ENCODE peak calls at places on chromosome 5, in four cellular contexts. M is cardiac fibroblast, U is psoas muscle, R is foreskin fibroblast. Q is an unnamed sample.

GRCh38 chr5:127046343-127047072 is 16.1 kb upstream of the MARCHF3 start:
- DNase-seq in M (no peak), U (no peak), R (no peak), Q (no peak)

GRCh38 chr5:87393331-87393730 is 19.4 kb downstream of the CCNH start:
- DNase-seq in M (peak), U (no peak), R (peak), Q (no peak)

GRCh38 chr5:72818866-72819534 is 2.5 kb downstream of the TNPO1 start:
- DNase-seq in M (peak), U (peak), R (peak), Q (peak)

GRCh38 chr5:171207256-171207866 is 101.7 kb upstream of the TLX3 start:
- DNase-seq in M (peak), U (no peak), R (peak), Q (peak)

GRCh38 chr5:140391312-140391711 is 10.3 kb upstream of the ANKHD1 start:
- DNase-seq in M (peak), U (no peak), R (peak), Q (no peak)

GRCh38 chr5:88667187-88668141 is 215.5 kb downstream of the MEF2C start:
- DNase-seq in M (no peak), U (no peak), R (no peak), Q (no peak)

GRCh38 chr5:54969856-54970828 is 15.3 kb downstream of the ESM1 start:
- DNase-seq in M (no peak), U (no peak), R (peak), Q (no peak)

GRCh38 chr5:76210946-76211345 is 127.8 kb downstream of the SV2C start:
- DNase-seq in M (no peak), U (no peak), R (no peak), Q (no peak)

GRCh38 chr5:6446626-6447309 is 1.9 kb upstream of the UBE2QL1 start:
- DNase-seq in M (no peak), U (no peak), R (peak), Q (no peak)

GRCh38 chr5:141850183-141850768 is 27.9 kb downstream of the PCDH1 start:
- DNase-seq in M (peak), U (no peak), R (peak), Q (peak)

GRCh38 chr5:37571974-37572373 is 192.9 kb downstream of the WDR70 start:
- DNase-seq in M (no peak), U (no peak), R (no peak), Q (no peak)

GRCh38 chr5:32297181-32298055 is 15.3 kb downstream of the MTMR12 start:
- DNase-seq in M (no peak), U (no peak), R (no peak), Q (no peak)

GRCh38 chr5:137155621-137156020 is 343.5 kb downstream of the SPOCK1 start:
- DNase-seq in M (no peak), U (no peak), R (no peak), Q (no peak)

GRCh38 chr5:151596839-151597539 is 5.9 kb upstream of the FAT2 start:
- DNase-seq in M (no peak), U (no peak), R (no peak), Q (no peak)

GRCh38 chr5:174347183-174347582 is 301.7 kb downstream of the NSG2 start:
- DNase-seq in M (no peak), U (no peak), R (no peak), Q (no peak)

GRCh38 chr5:174340221-174340620 is 294.7 kb downstream of the NSG2 start:
- DNase-seq in M (peak), U (no peak), R (no peak), Q (no peak)

GRCh38 chr5:174342696-174343095 is 297.2 kb downstream of the NSG2 start:
- DNase-seq in M (no peak), U (no peak), R (no peak), Q (no peak)

GRCh38 chr5:174343826-174344225 is 298.3 kb downstream of the NSG2 start:
- DNase-seq in M (no peak), U (no peak), R (no peak), Q (no peak)

GRCh38 chr5:174344335-174344734 is 298.8 kb downstream of the NSG2 start:
- DNase-seq in M (no peak), U (no peak), R (no peak), Q (no peak)
- TF ChIP-seq CTCF in M (no peak), U (no peak), R (no peak), Q (no peak)

GRCh38 chr5:64678400-64678799 is 11.9 kb upstream of the SHISAL2B start:
- DNase-seq in M (no peak), U (no peak), R (no peak), Q (no peak)

GRCh38 chr5:64680289-64680688 is 10.0 kb upstream of the SHISAL2B start:
- DNase-seq in M (no peak), U (no peak), R (peak), Q (peak)

GRCh38 chr5:64682608-64683007 is 7.7 kb upstream of the SHISAL2B start:
- DNase-seq in M (no peak), U (no peak), R (no peak), Q (no peak)
- TF ChIP-seq CTCF in M (no peak), U (no peak), R (no peak), Q (no peak)

GRCh38 chr5:61357745-61358144 is 25.7 kb downstream of the ZSWIM6 start:
- DNase-seq in M (peak), U (no peak), R (peak), Q (peak)
- TF ChIP-seq CTCF in M (peak), U (peak), R (no peak), Q (peak)

GRCh38 chr5:169847519-169847918 is 132.8 kb downstream of the INSYN2B start:
- DNase-seq in M (no peak), U (no peak), R (no peak), Q (no peak)

GRCh38 chr5:169848792-169849191 is 131.5 kb downstream of the INSYN2B start:
- DNase-seq in M (no peak), U (no peak), R (no peak), Q (no peak)

GRCh38 chr5:169848271-169848670 is 132.0 kb downstream of the INSYN2B start:
- DNase-seq in M (no peak), U (no peak), R (no peak), Q (no peak)

GRCh38 chr5:169850407-169850806 is 129.9 kb downstream of the INSYN2B start:
- DNase-seq in M (no peak), U (no peak), R (no peak), Q (peak)
- TF ChIP-seq CTCF in M (peak), U (no peak), R (no peak), Q (peak)

DNA sequence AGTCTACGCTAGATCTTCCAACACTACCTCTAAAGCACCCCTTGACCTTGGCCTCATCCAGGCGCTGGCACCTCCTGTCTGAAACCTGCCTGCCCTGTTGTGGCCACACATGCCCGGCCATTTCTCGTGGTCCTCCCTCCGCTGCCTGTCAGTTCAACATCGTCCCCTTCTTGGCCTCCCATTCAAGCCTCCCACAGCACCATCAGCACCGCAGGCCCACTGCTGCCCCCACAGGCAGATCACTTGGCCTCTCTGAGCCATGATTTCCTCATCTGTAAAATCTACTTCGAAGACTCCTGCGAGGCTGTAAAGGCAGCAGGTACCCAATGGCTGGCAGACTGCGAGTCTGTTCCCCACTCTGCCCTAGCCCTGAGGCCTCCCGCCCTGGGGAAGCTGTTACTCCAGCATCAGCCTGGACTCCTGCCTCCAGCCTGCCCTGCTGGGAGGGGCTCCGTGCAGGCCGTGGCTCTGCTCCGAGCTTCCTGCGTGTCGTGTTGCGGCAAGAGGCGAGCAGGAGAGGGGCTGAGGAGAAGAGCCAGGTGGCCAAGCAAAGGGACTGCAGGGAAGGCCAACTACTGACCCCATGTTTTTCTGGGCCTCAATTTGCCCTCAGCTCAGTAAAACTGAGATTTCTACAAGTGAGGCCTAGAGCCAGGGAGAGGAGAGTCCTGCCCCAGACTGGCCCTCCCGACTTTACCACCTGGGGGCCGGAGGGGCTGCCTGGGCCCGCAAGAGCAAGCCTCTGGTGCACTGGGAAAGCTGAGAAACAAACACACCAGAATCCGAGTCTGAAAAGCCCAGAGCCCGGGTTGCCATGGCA is 70.5 kb upstream of the LRRTM2 start:
- DNase-seq in M (no peak), U (no peak), R (no peak), Q (no peak)
- TF ChIP-seq CTCF in M (peak), U (no peak), R (peak), Q (no peak)

DNA sequence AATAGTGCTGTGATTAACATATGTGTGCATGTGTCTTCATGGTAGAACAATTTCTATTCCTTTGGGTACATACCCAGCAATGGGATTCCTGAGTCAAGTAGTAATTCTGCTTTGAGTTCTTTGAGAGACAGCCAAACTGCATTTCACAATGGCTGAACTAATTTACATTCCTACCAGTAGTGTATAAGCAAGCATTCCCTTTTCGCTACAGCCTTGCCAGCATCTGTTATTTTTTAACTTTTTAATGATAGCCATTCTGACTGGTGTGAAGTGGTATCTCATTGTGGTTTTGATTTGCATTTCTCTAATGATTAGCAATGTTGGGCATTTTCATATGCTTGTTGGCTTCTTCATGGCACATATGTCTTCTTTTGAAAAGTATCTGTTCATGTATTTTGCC is 308.5 kb downstream of the ARRDC3 start:
- DNase-seq in M (peak), U (no peak), R (peak), Q (no peak)
- TF ChIP-seq CTCF in M (peak), U (no peak), R (peak), Q (no peak)

GRCh38 chr5:110346893-110347358 is 379.5 kb downstream of the TMEM232 start:
- DNase-seq in M (no peak), U (no peak), R (no peak), Q (no peak)

GRCh38 chr5:110345623-110346022 is 380.8 kb downstream of the TMEM232 start:
- DNase-seq in M (no peak), U (no peak), R (no peak), Q (no peak)

GRCh38 chr5:110342683-110343082 is 383.8 kb downstream of the TMEM232 start:
- DNase-seq in M (no peak), U (no peak), R (no peak), Q (no peak)

GRCh38 chr5:110347781-110348180 is 378.7 kb downstream of the TMEM232 start:
- DNase-seq in M (no peak), U (no peak), R (no peak), Q (no peak)

DNA sequence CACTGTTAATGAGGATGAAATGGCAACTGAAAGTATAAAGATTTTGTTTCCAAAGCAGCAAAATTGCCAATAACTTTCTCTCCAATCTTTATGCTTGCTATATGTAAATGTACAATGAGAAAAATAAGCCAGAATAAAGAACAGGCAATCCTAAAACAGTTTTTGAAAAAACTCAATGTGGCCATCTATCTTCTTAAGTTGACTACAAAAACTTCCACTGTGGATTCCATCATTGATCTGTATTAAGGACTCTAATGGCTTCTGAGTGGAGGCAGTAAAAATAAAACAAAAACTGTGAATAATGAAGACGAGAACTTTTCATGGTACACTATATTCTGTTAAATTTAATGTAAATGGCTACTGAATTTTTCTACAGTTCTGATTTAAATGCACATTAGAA is 382.9 kb downstream of the TMEM232 start:
- DNase-seq in M (peak), U (no peak), R (no peak), Q (no peak)
- TF ChIP-seq CTCF in M (peak), U (no peak), R (no peak), Q (no peak)

DNA sequence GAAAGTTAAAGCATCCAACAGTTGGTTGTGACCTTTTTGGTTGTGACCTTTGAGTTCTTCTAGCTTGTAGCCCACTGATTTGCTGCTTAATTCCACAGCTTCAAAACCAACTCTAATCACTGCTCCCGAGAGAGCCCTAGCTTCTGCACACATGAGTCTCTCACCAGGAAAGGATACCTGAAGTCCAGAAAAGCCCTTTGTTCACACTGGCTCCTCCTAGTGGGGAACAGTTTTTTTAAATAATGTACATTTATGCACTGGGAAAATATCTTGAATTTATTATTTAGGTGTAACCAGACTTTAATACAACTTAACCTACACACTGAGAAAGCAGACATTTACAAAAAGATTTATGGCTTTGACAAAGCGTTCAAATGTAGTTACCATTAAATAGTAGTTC is 120.2 kb upstream of the CCDC152 start:
- DNase-seq in M (peak), U (no peak), R (peak), Q (no peak)
- TF ChIP-seq CTCF in M (peak), U (no peak), R (peak), Q (no peak)

DNA sequence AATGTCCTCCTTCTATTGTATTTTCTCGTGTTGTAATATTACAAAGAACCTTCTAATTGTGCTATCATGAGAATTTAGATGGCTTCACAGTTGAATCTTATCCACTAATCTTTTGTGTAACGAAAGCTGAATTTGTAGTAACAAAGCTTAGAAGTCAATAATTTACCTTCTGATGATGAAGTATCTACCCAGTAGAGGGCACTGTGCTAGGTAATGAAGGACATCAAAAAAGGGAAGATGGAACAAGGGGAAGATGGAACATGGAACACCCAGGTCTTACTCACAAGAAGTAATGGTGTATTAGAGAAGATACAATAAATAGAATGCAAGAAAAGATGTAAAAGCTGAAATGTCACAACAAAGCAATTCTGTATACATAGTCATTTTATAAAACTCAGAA is 131.0 kb upstream of the CCNG1 start:
- DNase-seq in M (peak), U (no peak), R (no peak), Q (no peak)
- TF ChIP-seq CTCF in M (peak), U (peak), R (no peak), Q (no peak)

GRCh38 chr5:74120585-74120984 is 494.6 kb downstream of the ARHGEF28 start:
- DNase-seq in M (no peak), U (no peak), R (no peak), Q (no peak)
- TF ChIP-seq CTCF in M (no peak), U (no peak), R (no peak), Q (no peak)

Q was measured in activated CD8-positive, alpha-beta T cell treated with anti-CD3 and anti-CD28 coated beads for 36 hours.